ENCODE peak calls at places on chromosomes 4 and X, in five cellular contexts. B is mucosa of gallbladder, T is A549, N is NCI-H69, X is activated gamma-delta T cell treated with Interleukin-2 at 50 U/mL for 16 hours. J is an unnamed sample.

GRCh38 chrX:111823068-111823467 is 52.9 kb upstream of the TRPC5OS start:
- DNase-seq in B (no peak), T (peak; percentile 9), N (peak; percentile 67), X (no peak), J (peak; percentile 12)

GRCh38 chrX:154057790-154058189 is 38.1 kb upstream of the IRAK1 start:
- DNase-seq in B (no peak), T (no peak), N (no peak), X (no peak), J (no peak)

GRCh38 chr4:134216436-134216835 is 14.8 kb upstream of the PABPC4L start:
- DNase-seq in B (no peak), T (no peak), N (no peak), X (no peak), J (no peak)

GRCh38 chr4:7649741-7650531 is 215.2 kb upstream of the PSAPL1 start:
- DNase-seq in B (peak; percentile 44), T (no peak), N (no peak), X (peak; percentile 47), J (no peak)

GRCh38 chr4:158775091-158775651 is 6.3 kb downstream of the FNIP2 start:
- DNase-seq in B (no peak), T (no peak), N (peak; percentile 32), X (no peak), J (no peak)

GRCh38 chrX:17527932-17528331 is 152.9 kb downstream of the NHS start:
- DNase-seq in B (no peak), T (no peak), N (peak; percentile 8), X (no peak), J (no peak)

GRCh38 chrX:119899125-119899524 is 3.4 kb downstream of the AKAP14 start:
- DNase-seq in B (no peak), T (no peak), N (peak; percentile 50), X (no peak), J (peak; percentile 23)

GRCh38 chr4:41572414-41572986 is 34.5 kb downstream of the LIMCH1 start:
- DNase-seq in B (no peak), T (no peak), N (no peak), X (no peak), J (no peak)

GRCh38 chr4:93825551-93826216 is 2.9 kb upstream of the ATOH1 start:
- DNase-seq in B (no peak), T (no peak), N (peak; percentile 16), X (no peak), J (no peak)

GRCh38 chr4:182219400-182219799 is 23.8 kb upstream of the TENM3 start:
- DNase-seq in B (no peak), T (no peak), N (no peak), X (no peak), J (no peak)

GRCh38 chr4:88623097-88623496 is 30.8 kb downstream of the HERC3 start:
- DNase-seq in B (no peak), T (peak; percentile 48), N (no peak), X (no peak), J (no peak)

GRCh38 chr4:138555107-138555506 is 313.0 kb upstream of the SLC7A11 start:
- DNase-seq in B (no peak), T (no peak), N (peak; percentile 74), X (no peak), J (no peak)

GRCh38 chrX:7132335-7133035 is 15.0 kb upstream of the STS start:
- DNase-seq in B (peak; percentile 91), T (peak; percentile 38), N (peak; percentile 77), X (peak; percentile 16), J (no peak)

GRCh38 chr4:53507671-53508286 is 83.5 kb downstream of the LNX1 start:
- DNase-seq in B (peak; percentile 73), T (no peak), N (peak; percentile 1), X (no peak), J (no peak)

GRCh38 chr4:86129546-86129945 is 230.3 kb downstream of the MAPK10 start:
- DNase-seq in B (no peak), T (no peak), N (no peak), X (no peak), J (no peak)

GRCh38 chr4:99811850-99812249 is 4.8 kb upstream of the DAPP1 start:
- DNase-seq in B (no peak), T (no peak), N (peak; percentile 53), X (peak; percentile 27), J (peak; percentile 7)

GRCh38 chrX:43720082-43720481 is 64.0 kb downstream of the MAOA start:
- DNase-seq in B (no peak), T (no peak), N (no peak), X (no peak), J (no peak)

GRCh38 chrX:84187501-84188319 is at the start of gene RPS6KA6:
- DNase-seq in B (peak; percentile 13), T (peak; percentile 17), N (peak; percentile 76), X (peak; percentile 19), J (no peak)

GRCh38 chrX:96102997-96103396 is 581.6 kb upstream of the DIAPH2 start:
- DNase-seq in B (no peak), T (no peak), N (no peak), X (no peak), J (no peak)

GRCh38 chrX:39427492-39428289 is 626.4 kb downstream of the MID1IP1 start:
- DNase-seq in B (no peak), T (no peak), N (peak; percentile 22), X (no peak), J (no peak)

GRCh38 chr4:77418333-77418732 is 187.3 kb upstream of the CXCL13 start:
- DNase-seq in B (no peak), T (no peak), N (peak; percentile 2), X (no peak), J (peak; percentile 5)